ENCODE peak calls at places on chromosome 3, in five cellular contexts. One of them, this sample, is unnamed.

GRCh38 chr3:194871864-194872668 is 186.4 kb downstream of the FAM43A start:
- DNase-seq in Calu3: peak
- DNase-seq in neural progenitor cell: no peak
- DNase-seq in CD4-positive, CD25-positive, alpha-beta regulatory T cell: no peak
- DNase-seq in neural crest cell: peak
- DNase-seq in this sample: no peak

GRCh38 chr3:30768703-30769550 is 125.5 kb downstream of the GADL1 start:
- DNase-seq in neural progenitor cell: peak
- DNase-seq in Calu3: peak
- DNase-seq in neural crest cell: peak
- DNase-seq in CD4-positive, CD25-positive, alpha-beta regulatory T cell: peak
- DNase-seq in this sample: peak

GRCh38 chr3:177195941-177196472 is 1.3 kb downstream of the TBL1XR1 start:
- DNase-seq in neural progenitor cell: no peak
- DNase-seq in CD4-positive, CD25-positive, alpha-beta regulatory T cell: peak
- DNase-seq in neural crest cell: no peak
- DNase-seq in Calu3: no peak
- DNase-seq in this sample: no peak

GRCh38 chr3:151933224-151933858 is 59.9 kb downstream of the SUCNR1 start:
- DNase-seq in CD4-positive, CD25-positive, alpha-beta regulatory T cell: no peak
- DNase-seq in Calu3: no peak
- DNase-seq in neural progenitor cell: no peak
- DNase-seq in neural crest cell: no peak
- DNase-seq in this sample: no peak

GRCh38 chr3:72673011-72673771 is 175.1 kb downstream of the SHQ1 start:
- DNase-seq in Calu3: no peak
- DNase-seq in CD4-positive, CD25-positive, alpha-beta regulatory T cell: no peak
- DNase-seq in neural progenitor cell: no peak
- DNase-seq in neural crest cell: no peak
- DNase-seq in this sample: no peak

GRCh38 chr3:108546249-108546648 is 35.9 kb upstream of the MYH15 start:
- DNase-seq in neural progenitor cell: no peak
- DNase-seq in neural crest cell: no peak
- DNase-seq in Calu3: no peak
- DNase-seq in CD4-positive, CD25-positive, alpha-beta regulatory T cell: no peak
- DNase-seq in this sample: no peak

GRCh38 chr3:129058441-129059194 is 2.0 kb upstream of the GP9 start:
- DNase-seq in neural progenitor cell: no peak
- DNase-seq in Calu3: peak
- DNase-seq in neural crest cell: no peak
- DNase-seq in CD4-positive, CD25-positive, alpha-beta regulatory T cell: peak
- DNase-seq in this sample: no peak

GRCh38 chr3:38655708-38656300 is 6.3 kb upstream of the SCN5A start:
- DNase-seq in Calu3: peak
- DNase-seq in neural crest cell: peak
- DNase-seq in neural progenitor cell: peak
- DNase-seq in CD4-positive, CD25-positive, alpha-beta regulatory T cell: no peak
- DNase-seq in this sample: no peak

GRCh38 chr3:126100688-126101301 is 16.9 kb upstream of the SLC41A3 start:
- DNase-seq in Calu3: no peak
- DNase-seq in CD4-positive, CD25-positive, alpha-beta regulatory T cell: no peak
- DNase-seq in neural crest cell: no peak
- DNase-seq in neural progenitor cell: no peak
- DNase-seq in this sample: no peak

GRCh38 chr3:63791974-63792373 is 27.1 kb upstream of the C3orf49 start:
- DNase-seq in neural progenitor cell: peak
- DNase-seq in neural crest cell: no peak
- DNase-seq in CD4-positive, CD25-positive, alpha-beta regulatory T cell: no peak
- DNase-seq in Calu3: peak
- DNase-seq in this sample: no peak

GRCh38 chr3:59334585-59334984 is 284.8 kb upstream of the CFAP20DC start:
- DNase-seq in CD4-positive, CD25-positive, alpha-beta regulatory T cell: no peak
- DNase-seq in Calu3: no peak
- DNase-seq in neural crest cell: no peak
- DNase-seq in neural progenitor cell: no peak
- DNase-seq in this sample: no peak

GRCh38 chr3:158711886-158712285 is 20.4 kb downstream of the RARRES1 start:
- DNase-seq in neural crest cell: no peak
- DNase-seq in Calu3: no peak
- DNase-seq in neural progenitor cell: no peak
- DNase-seq in CD4-positive, CD25-positive, alpha-beta regulatory T cell: no peak
- DNase-seq in this sample: no peak

GRCh38 chr3:98601180-98601579 is 7.8 kb upstream of the CPOX start:
- DNase-seq in neural progenitor cell: no peak
- DNase-seq in neural crest cell: no peak
- DNase-seq in Calu3: no peak
- DNase-seq in CD4-positive, CD25-positive, alpha-beta regulatory T cell: no peak
- DNase-seq in this sample: no peak

GRCh38 chr3:116281313-116282143 is 163.8 kb downstream of the LSAMP start:
- DNase-seq in CD4-positive, CD25-positive, alpha-beta regulatory T cell: no peak
- DNase-seq in neural progenitor cell: no peak
- DNase-seq in Calu3: no peak
- DNase-seq in neural crest cell: no peak
- DNase-seq in this sample: no peak

GRCh38 chr3:24161841-24162240 is 216.8 kb downstream of the NR1D2 start:
- DNase-seq in Calu3: no peak
- DNase-seq in neural crest cell: no peak
- DNase-seq in CD4-positive, CD25-positive, alpha-beta regulatory T cell: no peak
- DNase-seq in neural progenitor cell: peak
- DNase-seq in this sample: no peak

GRCh38 chr3:174229916-174230315 is 629.2 kb upstream of the NAALADL2 start:
- DNase-seq in Calu3: no peak
- DNase-seq in neural progenitor cell: no peak
- DNase-seq in neural crest cell: no peak
- DNase-seq in CD4-positive, CD25-positive, alpha-beta regulatory T cell: no peak
- DNase-seq in this sample: no peak

GRCh38 chr3:153165211-153165815 is 3.3 kb downstream of the RAP2B start:
- DNase-seq in neural progenitor cell: no peak
- DNase-seq in neural crest cell: no peak
- DNase-seq in Calu3: no peak
- DNase-seq in CD4-positive, CD25-positive, alpha-beta regulatory T cell: peak
- DNase-seq in this sample: no peak

GRCh38 chr3:139756529-139757103 is 78.8 kb upstream of the NMNAT3 start:
- DNase-seq in neural progenitor cell: no peak
- DNase-seq in CD4-positive, CD25-positive, alpha-beta regulatory T cell: no peak
- DNase-seq in Calu3: no peak
- DNase-seq in neural crest cell: no peak
- DNase-seq in this sample: no peak

GRCh38 chr3:183984749-183985729 is 32.6 kb downstream of the ABCC5 start:
- DNase-seq in Calu3: no peak
- DNase-seq in CD4-positive, CD25-positive, alpha-beta regulatory T cell: no peak
- DNase-seq in neural progenitor cell: no peak
- DNase-seq in neural crest cell: no peak
- DNase-seq in this sample: no peak

GRCh38 chr3:123082370-123083065 is 15.7 kb downstream of the PDIA5 start:
- DNase-seq in neural progenitor cell: no peak
- DNase-seq in CD4-positive, CD25-positive, alpha-beta regulatory T cell: no peak
- DNase-seq in Calu3: no peak
- DNase-seq in neural crest cell: no peak
- DNase-seq in this sample: no peak

GRCh38 chr3:141052570-141053069 is 1.5 kb downstream of the SPSB4 start:
- DNase-seq in CD4-positive, CD25-positive, alpha-beta regulatory T cell: no peak
- DNase-seq in neural progenitor cell: peak
- DNase-seq in Calu3: no peak
- DNase-seq in neural crest cell: peak
- DNase-seq in this sample: no peak

GRCh38 chr3:25428003-25428861 is at the start of gene RARB:
- DNase-seq in CD4-positive, CD25-positive, alpha-beta regulatory T cell: no peak
- DNase-seq in neural crest cell: peak
- DNase-seq in Calu3: peak
- DNase-seq in neural progenitor cell: peak
- DNase-seq in this sample: no peak

GRCh38 chr3:50604628-50605588 is 6.7 kb downstream of the CISH start:
- DNase-seq in neural progenitor cell: no peak
- DNase-seq in neural crest cell: no peak
- DNase-seq in Calu3: no peak
- DNase-seq in CD4-positive, CD25-positive, alpha-beta regulatory T cell: no peak
- DNase-seq in this sample: no peak

GRCh38 chr3:185824467-185825378 is at the start of gene IGF2BP2:
- DNase-seq in CD4-positive, CD25-positive, alpha-beta regulatory T cell: peak
- DNase-seq in neural crest cell: peak
- DNase-seq in neural progenitor cell: peak
- DNase-seq in Calu3: peak
- DNase-seq in this sample: no peak

GRCh38 chr3:171270541-171270940 is 189.7 kb downstream of the TNIK start:
- DNase-seq in Calu3: no peak
- DNase-seq in neural crest cell: no peak
- DNase-seq in neural progenitor cell: no peak
- DNase-seq in CD4-positive, CD25-positive, alpha-beta regulatory T cell: no peak
- DNase-seq in this sample: no peak

GRCh38 chr3:197906023-197906849 is 43.8 kb upstream of the RPL35A start:
- DNase-seq in neural progenitor cell: peak
- DNase-seq in Calu3: peak
- DNase-seq in neural crest cell: peak
- DNase-seq in CD4-positive, CD25-positive, alpha-beta regulatory T cell: peak
- DNase-seq in this sample: peak

GRCh38 chr3:156382458-156383346 is 172.2 kb downstream of the SSR3 start:
- DNase-seq in neural progenitor cell: peak
- DNase-seq in Calu3: peak
- DNase-seq in CD4-positive, CD25-positive, alpha-beta regulatory T cell: no peak
- DNase-seq in neural crest cell: peak
- DNase-seq in this sample: no peak

GRCh38 chr3:74562528-74563190 is 51.8 kb downstream of the CNTN3 start:
- DNase-seq in neural crest cell: no peak
- DNase-seq in Calu3: no peak
- DNase-seq in neural progenitor cell: no peak
- DNase-seq in CD4-positive, CD25-positive, alpha-beta regulatory T cell: no peak
- DNase-seq in this sample: no peak

GRCh38 chr3:186514296-186515002 is 29.7 kb downstream of the CRYGS start:
- DNase-seq in neural crest cell: no peak
- DNase-seq in Calu3: peak
- DNase-seq in neural progenitor cell: no peak
- DNase-seq in CD4-positive, CD25-positive, alpha-beta regulatory T cell: no peak
- DNase-seq in this sample: no peak

GRCh38 chr3:172355836-172356235 is 92.4 kb downstream of the GHSR start:
- DNase-seq in neural crest cell: no peak
- DNase-seq in neural progenitor cell: no peak
- DNase-seq in Calu3: no peak
- DNase-seq in CD4-positive, CD25-positive, alpha-beta regulatory T cell: no peak
- DNase-seq in this sample: no peak

GRCh38 chr3:13044496-13045244 is 28.6 kb downstream of the IQSEC1 start:
- DNase-seq in neural crest cell: no peak
- DNase-seq in neural progenitor cell: peak
- DNase-seq in CD4-positive, CD25-positive, alpha-beta regulatory T cell: no peak
- DNase-seq in Calu3: no peak
- DNase-seq in this sample: no peak

GRCh38 chr3:107193114-107193513 is 184.1 kb upstream of the CCDC54 start:
- DNase-seq in Calu3: no peak
- DNase-seq in CD4-positive, CD25-positive, alpha-beta regulatory T cell: no peak
- DNase-seq in neural progenitor cell: no peak
- DNase-seq in neural crest cell: no peak
- DNase-seq in this sample: no peak

GRCh38 chr3:187186801-187187421 is 10.4 kb upstream of the RTP1 start:
- DNase-seq in CD4-positive, CD25-positive, alpha-beta regulatory T cell: no peak
- DNase-seq in Calu3: peak
- DNase-seq in neural progenitor cell: no peak
- DNase-seq in neural crest cell: no peak
- DNase-seq in this sample: no peak

GRCh38 chr3:197212290-197212689 is 86.1 kb downstream of the DLG1 start:
- DNase-seq in neural progenitor cell: no peak
- DNase-seq in Calu3: no peak
- DNase-seq in neural crest cell: no peak
- DNase-seq in CD4-positive, CD25-positive, alpha-beta regulatory T cell: no peak
- DNase-seq in this sample: no peak

GRCh38 chr3:4985330-4986174 is 6.3 kb downstream of the BHLHE40 start:
- DNase-seq in Calu3: no peak
- DNase-seq in neural progenitor cell: peak
- DNase-seq in CD4-positive, CD25-positive, alpha-beta regulatory T cell: no peak
- DNase-seq in neural crest cell: no peak
- DNase-seq in this sample: no peak

GRCh38 chr3:126127452-126127851 is 43.5 kb upstream of the SLC41A3 start:
- DNase-seq in neural progenitor cell: no peak
- DNase-seq in neural crest cell: no peak
- DNase-seq in CD4-positive, CD25-positive, alpha-beta regulatory T cell: no peak
- DNase-seq in Calu3: no peak
- DNase-seq in this sample: no peak

GRCh38 chr3:36893137-36893557 is 51.7 kb downstream of the TRANK1 start:
- DNase-seq in CD4-positive, CD25-positive, alpha-beta regulatory T cell: peak
- DNase-seq in Calu3: no peak
- DNase-seq in neural progenitor cell: no peak
- DNase-seq in neural crest cell: no peak
- DNase-seq in this sample: no peak

GRCh38 chr3:139202226-139202958 is 141.4 kb upstream of the MRPS22 start:
- DNase-seq in CD4-positive, CD25-positive, alpha-beta regulatory T cell: no peak
- DNase-seq in Calu3: peak
- DNase-seq in neural progenitor cell: peak
- DNase-seq in neural crest cell: no peak
- DNase-seq in this sample: peak

GRCh38 chr3:79922633-79923032 is 154.8 kb upstream of the ROBO1 start:
- DNase-seq in neural progenitor cell: no peak
- DNase-seq in neural crest cell: no peak
- DNase-seq in CD4-positive, CD25-positive, alpha-beta regulatory T cell: no peak
- DNase-seq in Calu3: no peak
- DNase-seq in this sample: no peak

GRCh38 chr3:78858910-78859309 is 908.9 kb downstream of the ROBO1 start:
- DNase-seq in neural progenitor cell: no peak
- DNase-seq in CD4-positive, CD25-positive, alpha-beta regulatory T cell: no peak
- DNase-seq in Calu3: no peak
- DNase-seq in neural crest cell: no peak
- DNase-seq in this sample: no peak